ENCODE peak calls at places on chromosome X, in five cellular contexts. D is PC-3; B is psoas muscle; Q is AG04450; O is CD8-positive, alpha-beta memory T cell. N is an unnamed sample.

GRCh38 chrX:74931214-74931613 is 6.0 kb upstream of the NEXMIF start:
- DNase-seq in Q (no peak), D (no peak), O (no peak), B (no peak), N (no peak)

GRCh38 chrX:52422884-52423283 is 54.1 kb downstream of the XAGE2 start:
- DNase-seq in Q (peak), B (no peak), D (peak), O (no peak), N (no peak)

GRCh38 chrX:41334866-41335589 is 1.1 kb downstream of the DDX3X start:
- DNase-seq in D (peak), Q (no peak), B (peak), O (peak), N (no peak)

GRCh38 chrX:111467896-111468295 is 43.5 kb upstream of the SERTM2 start:
- DNase-seq in B (peak), O (no peak), D (no peak), Q (no peak), N (no peak)

GRCh38 chrX:11445540-11445939 is 152.3 kb downstream of the AMELX start:
- DNase-seq in B (no peak), O (no peak), D (peak), Q (no peak), N (no peak)

GRCh38 chrX:121579016-121579760 is 531.8 kb downstream of the GLUD2 start:
- DNase-seq in B (no peak), D (peak), Q (no peak), O (no peak), N (no peak)

GRCh38 chrX:42102586-42103282 is 179.4 kb upstream of the CASK start:
- DNase-seq in O (no peak), Q (no peak), D (peak), B (no peak), N (no peak)

GRCh38 chrX:102684772-102685520 is 27.3 kb upstream of the GPRASP2 start:
- DNase-seq in D (no peak), Q (no peak), B (no peak), O (no peak), N (no peak)

GRCh38 chrX:21528076-21528475 is 130.1 kb downstream of the KLHL34 start:
- DNase-seq in Q (no peak), O (no peak), D (peak), B (no peak), N (no peak)

GRCh38 chrX:36930491-36930890 is 77.7 kb upstream of the FAM47C start:
- DNase-seq in O (no peak), D (no peak), B (no peak), Q (no peak), N (no peak)

GRCh38 chrX:45843518-45843917 is 642.8 kb upstream of the DIPK2B start:
- DNase-seq in B (no peak), D (peak), O (no peak), Q (no peak), N (no peak)

GRCh38 chrX:73832319-73832718 is 269.3 kb downstream of the CHIC1 start:
- DNase-seq in Q (no peak), D (no peak), O (no peak), B (no peak), N (no peak)

GRCh38 chrX:25156323-25156722 is 140.6 kb upstream of the ARX start:
- DNase-seq in B (no peak), Q (no peak), O (no peak), D (peak), N (no peak)

GRCh38 chrX:115562492-115562872 is 1.5 kb downstream of the PLS3 start:
- DNase-seq in Q (no peak), B (no peak), D (peak), O (no peak), N (no peak)

GRCh38 chrX:28015993-28016392 is 34.7 kb upstream of the DCAF8L1 start:
- DNase-seq in Q (no peak), D (no peak), B (no peak), O (no peak), N (no peak)

GRCh38 chrX:111035256-111035655 is 60.7 kb upstream of the PAK3 start:
- DNase-seq in D (no peak), Q (no peak), O (no peak), B (no peak), N (no peak)

GRCh38 chrX:37745354-37745753 is 34.5 kb upstream of the CYBB start:
- DNase-seq in B (peak), Q (peak), O (peak), D (peak), N (peak)

GRCh38 chrX:34557733-34558132 is 99.4 kb downstream of the TMEM47 start:
- DNase-seq in B (no peak), O (no peak), Q (no peak), D (no peak), N (no peak)

GRCh38 chrX:46381630-46382029 is 163.6 kb downstream of the ZNF674 start:
- DNase-seq in O (no peak), D (peak), Q (no peak), B (no peak), N (no peak)

GRCh38 chrX:70444326-70445196 is at the start of gene DLG3:
- DNase-seq in D (peak), O (no peak), Q (no peak), B (no peak), N (no peak)

GRCh38 chrX:50459615-50460014 is 11.0 kb downstream of the DGKK start:
- DNase-seq in D (no peak), Q (no peak), B (no peak), O (no peak), N (no peak)

GRCh38 chrX:41348551-41348950 is 14.6 kb downstream of the DDX3X start:
- DNase-seq in B (no peak), Q (no peak), O (no peak), D (no peak), N (no peak)

GRCh38 chrX:40083979-40084359 is 13.8 kb downstream of the BCOR start:
- DNase-seq in Q (no peak), B (peak), D (no peak), O (no peak), N (no peak)

GRCh38 chrX:118652717-118653116 is 74.7 kb upstream of the IL13RA1 start:
- DNase-seq in D (peak), B (no peak), O (no peak), Q (no peak), N (no peak)

GRCh38 chrX:69226459-69227158 is 61.4 kb upstream of the PJA1 start:
- DNase-seq in Q (no peak), B (no peak), O (no peak), D (no peak), N (no peak)

GRCh38 chrX:153773218-153773611 is 7.6 kb upstream of the SRPK3 start:
- DNase-seq in B (peak), D (no peak), Q (no peak), O (no peak), N (no peak)

GRCh38 chrX:276588-277171 is 4.5 kb upstream of the PLCXD1 start:
- DNase-seq in D (peak), B (no peak), O (no peak), Q (no peak), N (no peak)

GRCh38 chrX:133359466-133359865 is 55.8 kb downstream of the GPC4 start:
- DNase-seq in O (no peak), B (no peak), Q (no peak), D (no peak), N (no peak)
- H3K27ac ChIP-seq in O (no peak), B (no peak), Q (no peak), D (no peak), N (no peak)

GRCh38 chrX:65148232-65148631 is 172.0 kb upstream of the ZC4H2 start:
- DNase-seq in D (no peak), B (no peak), O (no peak), Q (no peak), N (no peak)
- H3K27ac ChIP-seq in D (no peak), B (no peak), O (no peak), Q (no peak), N (no peak)

GRCh38 chrX:1486749-1487361 is 34.1 kb upstream of the ASMTL start:
- DNase-seq in O (no peak), B (peak), Q (no peak), D (no peak), N (no peak)
- H3K27ac ChIP-seq in O (no peak), B (peak), Q (no peak), D (no peak), N (no peak)

GRCh38 chrX:9352243-9352642 is 112.6 kb upstream of the TBL1X start:
- DNase-seq in B (no peak), D (no peak), O (no peak), Q (no peak), N (no peak)

GRCh38 chrX:9351112-9351511 is 113.7 kb upstream of the TBL1X start:
- DNase-seq in D (no peak), B (no peak), O (peak), Q (no peak), N (no peak)

GRCh38 chrX:9354918-9355317 is 109.9 kb upstream of the TBL1X start:
- DNase-seq in O (no peak), D (no peak), Q (no peak), B (no peak), N (no peak)

GRCh38 chrX:9355739-9356138 is 109.1 kb upstream of the TBL1X start:
- DNase-seq in B (no peak), D (no peak), Q (no peak), O (peak), N (no peak)

GRCh38 chrX:9352683-9353430 is 112.0 kb upstream of the TBL1X start:
- DNase-seq in O (peak), B (no peak), Q (no peak), D (peak), N (no peak)
- H3K27ac ChIP-seq in O (peak), B (no peak), Q (peak), D (peak), N (no peak)

GRCh38 chrX:10011261-10011931 is 44.2 kb downstream of the CLDN34 start:
- DNase-seq in B (no peak), D (no peak), O (no peak), Q (no peak), N (no peak)

GRCh38 chrX:10011991-10012390 is 44.8 kb downstream of the CLDN34 start:
- DNase-seq in O (no peak), D (no peak), B (no peak), Q (no peak), N (no peak)

GRCh38 chrX:10008483-10009056 is 41.4 kb downstream of the CLDN34 start:
- DNase-seq in Q (no peak), D (no peak), B (no peak), O (no peak), N (no peak)

GRCh38 chrX:10012776-10013175 is 45.6 kb downstream of the CLDN34 start:
- DNase-seq in B (no peak), Q (no peak), D (no peak), O (no peak), N (no peak)

GRCh38 chrX:10010686-10011085 is 43.5 kb downstream of the CLDN34 start:
- DNase-seq in B (no peak), D (peak), Q (no peak), O (no peak), N (no peak)
- H3K27ac ChIP-seq in B (no peak), D (no peak), Q (peak), O (no peak), N (peak)

GRCh38 chrX:15158736-15159406 is 111.0 kb downstream of the ASB9 start:
- DNase-seq in D (peak), Q (no peak), O (peak), B (no peak), N (peak)
- H3K27ac ChIP-seq in D (no peak), Q (no peak), O (peak), B (no peak), N (no peak)

DNA sequence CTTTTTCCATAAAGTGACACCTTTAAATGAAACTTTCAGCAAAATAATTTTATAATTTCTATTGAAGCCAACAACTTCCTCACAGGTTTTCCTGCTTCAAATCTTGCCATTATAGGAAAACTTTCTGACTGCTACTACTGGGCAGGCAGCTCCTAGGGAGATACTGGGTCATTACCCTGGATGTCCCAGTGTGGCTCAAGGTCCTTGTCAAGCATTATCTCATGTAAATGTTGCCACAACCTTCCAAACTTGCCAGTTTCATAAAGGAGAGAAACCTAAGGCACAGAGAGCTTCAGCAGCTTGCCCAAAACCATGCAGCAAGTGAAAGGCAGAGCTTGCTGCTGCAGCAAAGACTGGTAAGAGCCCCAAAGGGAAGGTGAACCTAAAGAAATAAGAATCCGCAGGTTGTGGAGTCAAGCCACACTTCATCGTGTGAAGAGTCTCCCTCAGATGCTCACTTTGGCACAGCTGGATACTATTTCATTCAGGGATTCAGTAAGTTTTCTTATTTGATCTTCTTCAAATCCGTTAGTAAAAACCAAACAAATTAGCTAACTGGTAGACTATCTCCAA is 2.4 kb downstream of the MPP1 start:
- DNase-seq in B (no peak), Q (no peak), D (no peak), O (no peak), N (no peak)
- H3K27ac ChIP-seq in B (no peak), Q (no peak), D (no peak), O (peak), N (no peak)

GRCh38 chrX:72126048-72126415 is 5.7 kb downstream of the RTL5 start:
- DNase-seq in B (no peak), Q (no peak), O (no peak), D (no peak), N (no peak)
- H3K27ac ChIP-seq in B (peak), Q (no peak), O (no peak), D (no peak), N (no peak)

N was measured in epithelial cell of prostate.